ENCODE peak calls at places on chromosomes 7 and 10, in six cellular contexts. One of them, this sample, is unnamed.

GRCh38 chr10:61975107-61975932 is 73.8 kb downstream of the ARID5B start:
- DNase-seq in NCI-H2029: no peak
- DNase-seq in activated T-cell treated with anti-CD3 and anti-CD28 coated beads for 1 hour: no peak
- DNase-seq in NCI-H524: no peak
- DNase-seq in thoracic aorta: no peak
- DNase-seq in CD8-positive, alpha-beta memory T cell: no peak
- DNase-seq in this sample: no peak

GRCh38 chr7:1046722-1047679 is 2.7 kb downstream of the GPR146 start:
- DNase-seq in activated T-cell treated with anti-CD3 and anti-CD28 coated beads for 1 hour: peak
- DNase-seq in NCI-H2029: no peak
- DNase-seq in CD8-positive, alpha-beta memory T cell: peak
- DNase-seq in NCI-H524: no peak
- DNase-seq in thoracic aorta: no peak
- DNase-seq in this sample: no peak

GRCh38 chr7:157318015-157318706 is 18.6 kb upstream of the DNAJB6 start:
- DNase-seq in NCI-H524: no peak
- DNase-seq in NCI-H2029: no peak
- DNase-seq in activated T-cell treated with anti-CD3 and anti-CD28 coated beads for 1 hour: no peak
- DNase-seq in CD8-positive, alpha-beta memory T cell: no peak
- DNase-seq in thoracic aorta: no peak
- DNase-seq in this sample: no peak

GRCh38 chr10:44978570-44979280 is at the start of gene DEPP1:
- DNase-seq in NCI-H524: peak
- DNase-seq in CD8-positive, alpha-beta memory T cell: no peak
- DNase-seq in activated T-cell treated with anti-CD3 and anti-CD28 coated beads for 1 hour: no peak
- DNase-seq in NCI-H2029: peak
- DNase-seq in thoracic aorta: peak
- DNase-seq in this sample: peak

GRCh38 chr7:90512841-90513254 is 43.4 kb downstream of the PTTG1IP2 start:
- DNase-seq in NCI-H524: no peak
- DNase-seq in activated T-cell treated with anti-CD3 and anti-CD28 coated beads for 1 hour: no peak
- DNase-seq in NCI-H2029: no peak
- DNase-seq in CD8-positive, alpha-beta memory T cell: no peak
- DNase-seq in thoracic aorta: no peak
- DNase-seq in this sample: peak

GRCh38 chr7:3482147-3482921 is 181.3 kb downstream of the SDK1 start:
- DNase-seq in CD8-positive, alpha-beta memory T cell: no peak
- DNase-seq in thoracic aorta: no peak
- DNase-seq in activated T-cell treated with anti-CD3 and anti-CD28 coated beads for 1 hour: no peak
- DNase-seq in NCI-H524: peak
- DNase-seq in NCI-H2029: peak
- DNase-seq in this sample: peak

GRCh38 chr7:144403102-144403501 is 391 bp downstream of the NOBOX start:
- DNase-seq in activated T-cell treated with anti-CD3 and anti-CD28 coated beads for 1 hour: no peak
- DNase-seq in NCI-H2029: no peak
- DNase-seq in NCI-H524: no peak
- DNase-seq in thoracic aorta: no peak
- DNase-seq in CD8-positive, alpha-beta memory T cell: no peak
- DNase-seq in this sample: no peak

GRCh38 chr10:124516998-124517397 is 55.4 kb downstream of the LHPP start:
- DNase-seq in CD8-positive, alpha-beta memory T cell: no peak
- DNase-seq in activated T-cell treated with anti-CD3 and anti-CD28 coated beads for 1 hour: no peak
- DNase-seq in thoracic aorta: no peak
- DNase-seq in NCI-H524: no peak
- DNase-seq in NCI-H2029: no peak
- DNase-seq in this sample: no peak

GRCh38 chr7:137879357-137880158 is 32.8 kb upstream of the DGKI start:
- DNase-seq in NCI-H2029: no peak
- DNase-seq in CD8-positive, alpha-beta memory T cell: no peak
- DNase-seq in NCI-H524: no peak
- DNase-seq in thoracic aorta: no peak
- DNase-seq in activated T-cell treated with anti-CD3 and anti-CD28 coated beads for 1 hour: no peak
- DNase-seq in this sample: no peak

GRCh38 chr10:124003481-124004371 is 89.7 kb downstream of the CHST15 start:
- DNase-seq in NCI-H2029: no peak
- DNase-seq in activated T-cell treated with anti-CD3 and anti-CD28 coated beads for 1 hour: no peak
- DNase-seq in NCI-H524: no peak
- DNase-seq in thoracic aorta: no peak
- DNase-seq in CD8-positive, alpha-beta memory T cell: no peak
- DNase-seq in this sample: no peak